ENCODE peak calls at places on chromosomes 12 and 14, in eight cellular contexts. P, U, T, N, W, E, M and A are unnamed samples.

GRCh38 chr14:50311337-50311973 is 574 bp downstream of the L2HGDH start:
- DNase-seq in P (no peak), U (no peak), T (no peak), N (peak), W (peak), E (no peak), M (no peak), A (peak)

GRCh38 chr14:106509176-106509575 is 982.8 kb downstream of the TMEM121 start:
- DNase-seq in P (no peak), U (no peak), T (no peak), N (no peak), W (no peak), E (no peak), M (no peak), A (no peak)

GRCh38 chr12:92735131-92735721 is 32.4 kb downstream of the PLEKHG7 start:
- DNase-seq in P (no peak), U (no peak), T (no peak), N (no peak), W (peak), E (no peak), M (no peak), A (peak)

GRCh38 chr14:46580941-46581671 is 70.5 kb downstream of the RPL10L start:
- DNase-seq in P (no peak), U (no peak), T (no peak), N (peak), W (peak), E (no peak), M (peak), A (peak)

GRCh38 chr12:104669057-104669770 is 212.5 kb downstream of the CHST11 start:
- DNase-seq in P (no peak), U (no peak), T (no peak), N (no peak), W (peak), E (no peak), M (peak), A (peak)

GRCh38 chr12:105330938-105331804 is 680 bp downstream of the C12orf75 start:
- DNase-seq in P (no peak), U (peak), T (peak), N (peak), W (peak), E (peak), M (peak), A (no peak)

GRCh38 chr12:107404981-107405380 is 280.6 kb upstream of the PWP1 start:
- DNase-seq in P (no peak), U (no peak), T (no peak), N (peak), W (no peak), E (no peak), M (no peak), A (peak)

GRCh38 chr14:91284146-91284790 is 39.8 kb upstream of the GPR68 start:
- DNase-seq in P (no peak), U (no peak), T (no peak), N (no peak), W (no peak), E (no peak), M (no peak), A (no peak)

GRCh38 chr12:40104461-40105264 is 1.2 kb downstream of the SLC2A13 start:
- DNase-seq in P (no peak), U (peak), T (no peak), N (peak), W (no peak), E (no peak), M (peak), A (peak)

GRCh38 chr14:93997082-93997481 is at the start of gene CCDC197:
- DNase-seq in P (no peak), U (no peak), T (no peak), N (no peak), W (no peak), E (no peak), M (no peak), A (no peak)